ENCODE peak calls at places on chromosomes 3 and 15, in nine cellular contexts. O is body of pancreas, L is tibial nerve, W is brain microvascular endothelial cell, M is sigmoid colon, Y is keratinocyte, C is IMR-90, T is GM23338, G is psoas muscle. A is an unnamed sample.

GRCh38 chr3:141412087-141412935 is 44.0 kb downstream of the ZBTB38 start:
- DNase-seq in O (peak; percentile 69), L (peak; percentile 78), W (peak; percentile 90), M (peak; percentile 79), Y (no peak), C (peak; percentile 96), T (peak; percentile 56), G (peak; percentile 69), A (peak; percentile 56)

GRCh38 chr3:194095464-194095863 is 40.5 kb upstream of the HES1 start:
- DNase-seq in O (peak; percentile 67), L (peak; percentile 27), W (no peak), M (peak; percentile 79), Y (no peak), C (no peak), T (no peak), G (peak; percentile 64), A (no peak)

GRCh38 chr3:12922881-12923431 is 81.6 kb upstream of the RPL32 start:
- DNase-seq in O (no peak), L (no peak), W (no peak), M (no peak), Y (no peak), C (no peak), T (no peak), G (no peak), A (no peak)

GRCh38 chr15:42819781-42820180 is 82.9 kb upstream of the CDAN1 start:
- DNase-seq in O (no peak), L (no peak), W (no peak), M (no peak), Y (no peak), C (no peak), T (no peak), G (no peak), A (no peak)

GRCh38 chr15:90933310-90933709 is 961 bp upstream of the HDDC3 start:
- DNase-seq in O (no peak), L (no peak), W (no peak), M (no peak), Y (no peak), C (no peak), T (no peak), G (peak; percentile 41), A (no peak)

GRCh38 chr3:18559323-18559972 is 134.3 kb upstream of the SATB1 start:
- DNase-seq in O (peak; percentile 47), L (no peak), W (peak; percentile 3), M (no peak), Y (no peak), C (no peak), T (peak; percentile 88), G (no peak), A (no peak)

GRCh38 chr15:76204558-76204845 is 106.8 kb downstream of the ETFA start:
- DNase-seq in O (no peak), L (no peak), W (no peak), M (peak; percentile 33), Y (no peak), C (no peak), T (no peak), G (no peak), A (no peak)

GRCh38 chr3:193843447-193844301 is 250.7 kb downstream of the OPA1 start:
- DNase-seq in O (peak; percentile 80), L (no peak), W (no peak), M (no peak), Y (no peak), C (no peak), T (no peak), G (no peak), A (no peak)

GRCh38 chr3:75224419-75224818 is 439.7 kb upstream of the FRG2C start:
- DNase-seq in O (no peak), L (no peak), W (peak; percentile 3), M (no peak), Y (no peak), C (no peak), T (no peak), G (no peak), A (no peak)

GRCh38 chr3:174441588-174442316 is 417.4 kb upstream of the NAALADL2 start:
- DNase-seq in O (no peak), L (no peak), W (no peak), M (no peak), Y (no peak), C (no peak), T (peak; percentile 17), G (no peak), A (no peak)

GRCh38 chr3:13240928-13241618 is 167.8 kb upstream of the IQSEC1 start:
- DNase-seq in O (no peak), L (no peak), W (no peak), M (no peak), Y (no peak), C (no peak), T (peak; percentile 33), G (no peak), A (no peak)

GRCh38 chr15:64137226-64137833 is 14.2 kb upstream of the SNX22 start:
- DNase-seq in O (no peak), L (no peak), W (no peak), M (peak; percentile 55), Y (no peak), C (no peak), T (peak; percentile 27), G (no peak), A (peak; percentile 70)

GRCh38 chr15:88124199-88124598 is 132.3 kb downstream of the NTRK3 start:
- DNase-seq in O (no peak), L (peak; percentile 13), W (no peak), M (no peak), Y (no peak), C (no peak), T (no peak), G (no peak), A (no peak)

GRCh38 chr3:14440531-14441239 is 38.3 kb downstream of the SLC6A6 start:
- DNase-seq in O (no peak), L (no peak), W (no peak), M (no peak), Y (no peak), C (peak; percentile 48), T (peak; percentile 77), G (no peak), A (peak; percentile 74)

GRCh38 chr3:36362973-36363372 is 17.3 kb upstream of the STAC start:
- DNase-seq in O (no peak), L (no peak), W (peak; percentile 72), M (no peak), Y (peak; percentile 46), C (peak; percentile 0), T (peak; percentile 28), G (no peak), A (no peak)

GRCh38 chr15:94387854-94388441 is 156.6 kb downstream of the MCTP2 start:
- DNase-seq in O (no peak), L (no peak), W (no peak), M (no peak), Y (no peak), C (no peak), T (no peak), G (no peak), A (no peak)

GRCh38 chr3:157436583-157437300 is at the start of gene PTX3:
- DNase-seq in O (peak; percentile 20), L (peak; percentile 44), W (peak; percentile 84), M (peak; percentile 75), Y (no peak), C (peak; percentile 94), T (peak; percentile 54), G (no peak), A (peak; percentile 41)

GRCh38 chr3:29468150-29468549 is 187.3 kb downstream of the RBMS3 start:
- DNase-seq in O (no peak), L (no peak), W (no peak), M (no peak), Y (no peak), C (no peak), T (no peak), G (no peak), A (no peak)

GRCh38 chr3:185992801-185993467 is 55.1 kb upstream of the TRA2B start:
- DNase-seq in O (peak; percentile 27), L (peak; percentile 24), W (peak; percentile 41), M (no peak), Y (no peak), C (peak; percentile 58), T (no peak), G (no peak), A (no peak)

GRCh38 chr3:52172262-52172757 is 18.1 kb upstream of the POC1A start:
- DNase-seq in O (no peak), L (no peak), W (no peak), M (no peak), Y (no peak), C (no peak), T (no peak), G (no peak), A (no peak)

GRCh38 chr3:9957214-9957613 is 5.0 kb upstream of the PRRT3 start:
- DNase-seq in O (no peak), L (no peak), W (no peak), M (no peak), Y (no peak), C (peak; percentile 33), T (peak; percentile 30), G (no peak), A (no peak)
- TF ChIP-seq CTCF in O (no peak), L (no peak), W (peak; percentile 33), M (no peak), Y (no peak), C (peak; percentile 35), T (peak; percentile 25), G (no peak), A (no peak)

GRCh38 chr3:155607761-155608160 is 137.1 kb downstream of the PLCH1 start:
- DNase-seq in O (no peak), L (no peak), W (no peak), M (no peak), Y (no peak), C (no peak), T (no peak), G (no peak), A (no peak)
- H3K27ac ChIP-seq in O (no peak overlapping the region), L (no peak overlapping the region), W (no peak overlapping the region), M (no peak overlapping the region), Y (no peak overlapping the region), C (no peak overlapping the region), T (peak overlapping the region; percentile 17), G (no peak overlapping the region), A (no peak overlapping the region)

GRCh38 chr3:134636406-134636805 is 14.4 kb downstream of the KY start:
- DNase-seq in O (no peak), L (no peak), W (no peak), M (no peak), Y (no peak), C (no peak), T (no peak), G (no peak), A (no peak)
- H3K4me3 ChIP-seq in O (no peak overlapping the region), L (no peak overlapping the region), W (no peak overlapping the region), M (no peak overlapping the region), Y (no peak overlapping the region), C (no peak overlapping the region), T (no peak overlapping the region), G (no peak overlapping the region), A (no peak overlapping the region)

GRCh38 chr15:62711691-62712454 is 330.7 kb upstream of the TPM1 start:
- DNase-seq in O (no peak), L (no peak), W (no peak), M (no peak), Y (no peak), C (peak; percentile 51), T (no peak), G (no peak), A (no peak)

GRCh38 chr15:62708470-62708869 is 334.1 kb upstream of the TPM1 start:
- DNase-seq in O (no peak), L (no peak), W (no peak), M (no peak), Y (no peak), C (no peak), T (no peak), G (no peak), A (no peak)

GRCh38 chr15:62709261-62709660 is 333.3 kb upstream of the TPM1 start:
- DNase-seq in O (no peak), L (no peak), W (no peak), M (no peak), Y (no peak), C (no peak), T (peak; percentile 43), G (no peak), A (no peak)

GRCh38 chr15:62706361-62706760 is 336.2 kb upstream of the TPM1 start:
- DNase-seq in O (no peak), L (no peak), W (no peak), M (no peak), Y (no peak), C (no peak), T (no peak), G (no peak), A (no peak)
- TF ChIP-seq CTCF in O (no peak), L (no peak), W (peak; percentile 15), M (no peak), Y (no peak), C (no peak), T (no peak), G (no peak), A (peak; percentile 21)